ENCODE peak calls at places on chromosome 1, in eight cellular contexts. U is spleen, P is heart left ventricle, A is upper lobe of right lung, R is A673, M is IMR-90, W is NT2/D1, Y is sigmoid colon. S is an unnamed sample. For H3K4me1 and H3K27me3, the result is how much of the 10 kb centered on the place peaks cover.

GRCh38 chr1:158604968-158605367 is at the start of gene OR10Z1:
- DNase-seq in Y (no peak), R (no peak), P (no peak), M (no peak), U (no peak), A (no peak), W (no peak), S (no peak)

GRCh38 chr1:7705048-7705907 is 65.8 kb upstream of the VAMP3 start:
- DNase-seq in Y (peak), U (peak), A (peak), R (no peak), M (no peak), P (peak), W (no peak), S (peak)

GRCh38 chr1:24926596-24927249 is 3.4 kb downstream of the RUNX3 start:
- DNase-seq in A (no peak), M (no peak), R (peak), U (no peak), Y (peak), W (no peak), P (no peak), S (no peak)

GRCh38 chr1:193104496-193104905 is 713 bp downstream of the GLRX2 start:
- DNase-seq in U (peak), A (peak), Y (peak), R (peak), M (peak), P (peak), W (no peak), S (peak)

GRCh38 chr1:27496604-27497155 is 6.7 kb upstream of the WASF2 start:
- DNase-seq in P (peak), R (peak), Y (peak), U (no peak), W (peak), A (no peak), M (peak), S (peak)

GRCh38 chr1:206655471-206655882 is 20.1 kb downstream of the DYRK3 start:
- DNase-seq in A (no peak), R (no peak), Y (no peak), M (no peak), P (no peak), W (no peak), U (no peak), S (no peak)

GRCh38 chr1:210801501-210801900 is 332.4 kb downstream of the KCNH1 start:
- DNase-seq in Y (no peak), M (no peak), P (no peak), A (no peak), R (no peak), U (no peak), W (no peak), S (no peak)

GRCh38 chr1:227890451-227891222 is 57.1 kb downstream of the WNT9A start:
- DNase-seq in A (peak), P (no peak), R (no peak), Y (peak), M (no peak), U (peak), W (no peak), S (no peak)

GRCh38 chr1:37763791-37764741 is 854 bp downstream of the EPHA10 start:
- DNase-seq in M (peak), A (no peak), R (peak), U (no peak), Y (no peak), P (peak), W (peak), S (peak)

GRCh38 chr1:209318302-209319056 is 265.0 kb upstream of the CAMK1G start:
- DNase-seq in U (no peak), W (no peak), A (no peak), R (no peak), P (no peak), M (peak), Y (no peak), S (no peak)

GRCh38 chr1:67342002-67342890 is 34.6 kb downstream of the IL12RB2 start:
- DNase-seq in W (peak), A (no peak), P (no peak), R (no peak), M (no peak), Y (no peak), U (no peak), S (peak)

GRCh38 chr1:85465099-85465790 is at the start of gene DDAH1:
- DNase-seq in U (peak), R (peak), A (peak), Y (peak), M (peak), W (peak), P (peak), S (peak)

GRCh38 chr1:4336507-4336906 is 317.9 kb upstream of the AJAP1 start:
- DNase-seq in W (no peak), R (no peak), A (no peak), U (no peak), M (no peak), P (no peak), Y (no peak), S (no peak)

GRCh38 chr1:185104083-185104482 is 52.7 kb downstream of the TRMT1L start:
- DNase-seq in R (no peak), Y (no peak), U (no peak), A (no peak), W (no peak), M (no peak), P (no peak), S (no peak)

GRCh38 chr1:89310505-89310904 is 37.8 kb upstream of the GBP5 start:
- DNase-seq in Y (no peak), A (no peak), U (no peak), R (peak), W (no peak), M (peak), P (no peak), S (no peak)

GRCh38 chr1:224080082-224080774 is 33.7 kb upstream of the FBXO28 start:
- DNase-seq in R (no peak), Y (no peak), A (no peak), M (peak), P (no peak), U (no peak), W (no peak), S (no peak)

GRCh38 chr1:12549460-12550349 is 68.3 kb downstream of the DHRS3 start:
- DNase-seq in A (peak), Y (peak), M (peak), U (no peak), P (peak), R (peak), W (no peak), S (peak)

GRCh38 chr1:215891673-215892072 is 324.6 kb downstream of the KCTD3 start:
- DNase-seq in W (no peak), Y (no peak), U (no peak), P (no peak), M (peak), R (peak), A (no peak), S (no peak)

GRCh38 chr1:213325482-213325881 is 274.4 kb downstream of the RPS6KC1 start:
- DNase-seq in M (no peak), A (no peak), W (no peak), U (no peak), R (no peak), Y (no peak), P (no peak), S (no peak)

GRCh38 chr1:193234523-193234922 is 48.1 kb upstream of the B3GALT2 start:
- DNase-seq in M (no peak), A (no peak), P (no peak), W (no peak), R (no peak), Y (no peak), U (no peak), S (no peak)

GRCh38 chr1:115179397-115179835 is 90.1 kb upstream of the TSPAN2 start:
- DNase-seq in M (peak), R (no peak), P (peak), A (no peak), U (no peak), Y (no peak), W (no peak), S (no peak)

DNA sequence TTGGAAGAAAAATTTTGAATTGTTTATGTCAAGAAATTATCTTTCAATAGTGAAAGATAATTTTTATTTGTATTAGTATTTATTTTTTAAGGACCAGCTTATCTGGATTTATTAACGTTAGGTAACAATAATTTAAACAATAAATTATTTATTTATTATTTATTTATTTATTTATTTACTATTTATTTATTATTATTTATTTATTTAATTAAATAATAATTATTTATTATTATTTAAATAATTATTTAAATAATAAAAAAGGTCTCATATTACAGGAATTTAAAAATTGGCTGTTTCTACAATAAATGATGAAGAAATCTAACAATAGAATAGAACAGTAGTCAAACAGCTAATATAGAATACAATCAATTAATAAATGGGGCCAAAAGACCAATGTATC is 618.7 kb upstream of the BRINP3 start:
- DNase-seq in P (no peak), Y (no peak), M (no peak), R (no peak), U (no peak), W (no peak), A (no peak), S (no peak)
- H3K4me1 ChIP-seq in P (under half), Y (under half), M (under half), R (under half), U (under half), W (under half), A (under half), S (under half)

GRCh38 chr1:10065344-10065685 is 32.6 kb downstream of the UBE4B start:
- DNase-seq in Y (no peak), U (no peak), P (peak), R (no peak), M (no peak), W (no peak), A (peak), S (peak)

GRCh38 chr1:10064416-10065343 is 31.9 kb downstream of the UBE4B start:
- DNase-seq in P (no peak), W (no peak), U (no peak), R (no peak), A (no peak), Y (no peak), M (peak), S (no peak)

GRCh38 chr1:10068605-10069294 is 36.0 kb downstream of the UBE4B start:
- DNase-seq in A (no peak), U (no peak), M (peak), R (no peak), P (no peak), W (no peak), Y (no peak), S (no peak)

GRCh38 chr1:10063878-10064277 is 31.1 kb downstream of the UBE4B start:
- DNase-seq in Y (no peak), A (no peak), P (no peak), W (no peak), U (no peak), R (no peak), M (no peak), S (no peak)

GRCh38 chr1:10065760-10066159 is 33.0 kb downstream of the UBE4B start:
- DNase-seq in U (no peak), M (no peak), P (no peak), A (no peak), Y (no peak), W (no peak), R (no peak), S (no peak)
- H3K27me3 ChIP-seq in U (under half), M (under half), P (under half), A (under half), Y (under half), W (under half), R (under half), S (under half)

DNA sequence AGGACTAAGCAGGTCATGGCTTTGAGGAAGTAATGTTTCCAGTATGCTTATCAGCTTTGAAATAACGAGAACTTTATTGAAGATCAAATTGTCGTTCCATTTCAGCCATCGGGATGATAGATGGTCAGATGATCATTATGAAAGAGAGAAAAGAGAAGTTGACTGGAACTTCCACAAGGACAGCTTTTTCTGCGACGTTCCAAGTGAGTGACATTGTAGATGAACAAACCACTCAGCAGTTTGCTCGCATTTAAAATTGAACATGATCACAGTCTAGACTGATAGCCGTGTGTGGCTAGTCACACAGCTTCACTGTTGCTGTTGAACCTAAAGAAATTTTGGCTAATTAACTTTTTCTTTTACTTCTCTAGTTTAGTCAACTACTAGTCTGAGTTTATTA is 151.1 kb downstream of the TLR5 start:
- DNase-seq in M (no peak), W (no peak), R (no peak), U (no peak), Y (no peak), P (no peak), A (no peak), S (no peak)
- H3K4me1 ChIP-seq in M (under half), W (under half), R (under half), U (under half), Y (under half), P (under half), A (under half), S (under half)

DNA sequence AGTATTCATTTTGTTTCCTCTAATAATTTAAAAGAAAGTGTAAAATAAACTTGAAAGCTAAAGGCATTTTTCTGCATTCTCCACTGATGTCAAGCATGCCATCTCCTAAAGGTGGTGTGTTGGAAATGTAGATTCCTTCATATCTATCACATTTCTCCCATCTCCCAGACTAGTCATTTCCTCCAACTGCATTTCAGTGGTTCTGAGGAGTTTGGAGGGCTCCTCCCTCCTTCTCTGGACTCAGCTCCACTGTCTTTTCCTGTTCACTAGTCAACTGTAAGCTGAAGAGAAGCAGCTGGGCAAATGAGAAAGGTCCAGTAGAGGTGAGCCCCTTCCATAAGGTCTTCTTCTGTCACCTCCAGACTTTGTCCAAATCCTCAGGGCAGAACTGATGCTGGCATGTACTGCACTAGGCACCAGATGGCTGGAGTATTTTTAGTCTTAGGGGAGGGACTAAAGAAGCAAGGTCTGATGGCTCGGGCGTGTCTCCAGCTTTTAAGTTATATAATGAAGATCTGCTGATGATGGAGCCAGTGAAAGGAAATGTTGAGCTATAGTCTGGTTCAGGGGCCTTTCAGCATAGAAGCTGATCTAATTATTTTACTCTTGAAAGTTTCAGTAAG is 186.1 kb downstream of the NTNG1 start:
- DNase-seq in W (no peak), P (no peak), R (no peak), M (no peak), U (no peak), Y (no peak), A (no peak), S (no peak)
- H3K27me3 ChIP-seq in W (under half), P (under half), R (under half), M (under half), U (under half), Y (under half), A (under half), S (under half)